ENCODE peak calls at places on chromosomes 12 and 14, in eight cellular contexts. B is neural crest cell, T is fibroblast of villous mesenchyme, R is Panc1, S is H9, U is progenitor cell of endocrine pancreas, J is SK-N-SH, D is HCT116. K is an unnamed sample.

GRCh38 chr14:97401714-97402113 is 604.5 kb downstream of the VRK1 start:
- DNase-seq in D (no peak), S (no peak), J (no peak), U (no peak), B (no peak), R (no peak), T (no peak), K (no peak)

GRCh38 chr12:100566887-100567637 is 6.4 kb upstream of the GAS2L3 start:
- DNase-seq in T (no peak), D (no peak), B (no peak), R (no peak), U (no peak), S (no peak), J (no peak), K (peak; percentile 56)

GRCh38 chr12:89073659-89074058 is 278.6 kb downstream of the DUSP6 start:
- DNase-seq in R (no peak), J (no peak), D (no peak), B (no peak), U (no peak), T (no peak), S (no peak), K (no peak)

GRCh38 chr12:4353785-4354208 is 25.7 kb downstream of the FGF23 start:
- DNase-seq in J (peak; percentile 46), R (no peak), B (no peak), D (no peak), U (no peak), S (peak; percentile 66), T (no peak), K (peak; percentile 29)

GRCh38 chr12:19398376-19399363 is 40.6 kb upstream of the AEBP2 start:
- DNase-seq in R (no peak), S (no peak), J (no peak), B (no peak), U (no peak), D (no peak), T (no peak), K (no peak)

GRCh38 chr12:58034712-58035111 is 93.3 kb downstream of the ATP23 start:
- DNase-seq in R (no peak), T (no peak), B (no peak), S (no peak), D (no peak), J (no peak), U (no peak), K (no peak)

GRCh38 chr14:30291216-30291615 is 267.7 kb upstream of the G2E3 start:
- DNase-seq in U (no peak), T (no peak), B (no peak), D (no peak), J (no peak), R (no peak), S (no peak), K (peak; percentile 33)

GRCh38 chr14:24135584-24135833 is 485 bp upstream of the PSME1 start:
- DNase-seq in D (no peak), J (no peak), U (no peak), R (no peak), S (no peak), B (no peak), T (no peak), K (no peak)

GRCh38 chr12:95083471-95083870 is 10.1 kb upstream of the NR2C1 start:
- DNase-seq in T (no peak), S (no peak), D (no peak), J (no peak), R (no peak), B (no peak), U (no peak), K (peak; percentile 43)

GRCh38 chr12:128727999-128728398 is 95.8 kb downstream of the SLC15A4 start:
- DNase-seq in S (no peak), D (no peak), B (no peak), T (no peak), U (no peak), R (no peak), J (no peak), K (no peak)

GRCh38 chr14:59333668-59334067 is 131.5 kb downstream of the GPR135 start:
- DNase-seq in R (no peak), B (no peak), D (no peak), U (no peak), J (no peak), T (peak; percentile 97), S (no peak), K (peak; percentile 99)

GRCh38 chr14:100708349-100709217 is 18.1 kb upstream of the DLK1 start:
- DNase-seq in U (peak; percentile 58), B (no peak), J (no peak), S (peak; percentile 94), D (peak; percentile 35), R (no peak), T (peak; percentile 94), K (peak; percentile 50)
- TF ChIP-seq CTCF in U (peak; percentile 67), B (no peak), J (no peak), S (peak; percentile 74), D (peak; percentile 58), R (no peak), T (no peak), K (no peak)

GRCh38 chr12:56836317-56836716 is 73.2 kb downstream of the HSD17B6 start:
- DNase-seq in R (no peak), J (no peak), S (no peak), U (no peak), D (no peak), T (peak; percentile 67), B (no peak), K (peak; percentile 53)

GRCh38 chr12:56838602-56839488 is 75.7 kb downstream of the HSD17B6 start:
- DNase-seq in S (no peak), B (no peak), T (peak; percentile 26), J (no peak), D (no peak), U (no peak), R (no peak), K (peak; percentile 38)

GRCh38 chr12:56836800-56837663 is 73.9 kb downstream of the HSD17B6 start:
- DNase-seq in D (no peak), T (peak; percentile 52), J (no peak), R (no peak), S (no peak), U (no peak), B (no peak), K (peak; percentile 74)

GRCh38 chr12:56840922-56841321 is 77.8 kb downstream of the HSD17B6 start:
- DNase-seq in J (no peak), U (no peak), D (no peak), B (no peak), T (peak; percentile 40), S (peak; percentile 54), R (no peak), K (peak; percentile 57)

DNA sequence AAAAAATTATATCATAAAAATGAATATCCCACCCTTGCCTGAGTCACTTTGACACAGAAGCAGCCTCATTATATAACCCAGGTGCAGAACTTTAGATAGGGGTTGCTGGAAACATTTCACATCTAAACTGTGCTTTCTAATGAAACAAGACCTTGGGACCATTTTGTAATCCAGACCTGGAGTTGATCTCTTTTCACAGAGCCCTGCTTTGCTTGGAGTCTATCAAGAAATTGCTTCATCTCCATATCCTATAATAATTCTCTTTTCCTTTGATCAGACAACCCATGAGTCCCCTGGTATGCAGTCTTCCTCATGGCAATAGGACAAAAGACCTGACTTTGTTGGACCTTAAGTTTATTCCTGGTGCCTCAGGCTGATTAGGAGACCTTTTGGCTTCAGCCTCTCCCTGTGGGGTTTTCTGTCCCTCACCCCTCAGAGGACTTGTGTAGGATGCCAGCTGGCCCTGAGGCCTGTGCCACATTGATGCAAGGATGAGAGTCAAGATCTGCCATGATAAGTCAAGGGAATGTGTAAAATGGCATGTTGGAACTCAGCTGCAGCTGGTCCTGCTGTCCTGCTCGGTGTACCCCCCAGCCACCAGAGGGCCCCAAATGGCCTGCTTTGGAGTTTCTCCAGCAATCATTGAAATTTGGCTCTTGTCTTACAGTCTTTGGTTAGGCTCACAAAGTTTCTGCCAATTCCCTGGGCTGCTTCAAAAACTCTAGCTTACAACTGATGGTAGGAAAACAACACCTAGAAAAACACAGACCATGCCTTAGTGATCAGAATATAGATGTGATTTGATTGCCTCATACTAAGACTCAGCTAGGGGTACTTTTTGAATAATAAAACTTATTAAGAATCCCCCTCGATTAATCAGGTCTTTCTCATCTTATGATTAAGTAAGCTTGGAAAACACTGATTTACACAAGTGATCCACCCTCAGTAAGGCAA is 76.6 kb downstream of the HSD17B6 start:
- DNase-seq in D (peak; percentile 48), T (peak; percentile 71), B (peak; percentile 30), J (peak; percentile 23), S (peak; percentile 83), R (peak; percentile 13), U (no peak), K (peak; percentile 64)
- TF ChIP-seq CTCF in D (peak; percentile 79), T (peak; percentile 81), B (peak; percentile 64), J (peak; percentile 45), S (peak; percentile 84), R (peak; percentile 69), U (peak; percentile 60), K (peak; percentile 75)

GRCh38 chr14:79274641-79275366 is 936.5 kb downstream of the DIO2 start:
- DNase-seq in D (no peak), T (no peak), J (no peak), B (no peak), U (no peak), S (no peak), R (no peak), K (no peak)
- TF ChIP-seq CTCF in D (no peak), T (no peak), J (peak; percentile 56), B (peak; percentile 44), U (peak; percentile 30), S (peak; percentile 18), R (no peak), K (peak; percentile 46)

DNA sequence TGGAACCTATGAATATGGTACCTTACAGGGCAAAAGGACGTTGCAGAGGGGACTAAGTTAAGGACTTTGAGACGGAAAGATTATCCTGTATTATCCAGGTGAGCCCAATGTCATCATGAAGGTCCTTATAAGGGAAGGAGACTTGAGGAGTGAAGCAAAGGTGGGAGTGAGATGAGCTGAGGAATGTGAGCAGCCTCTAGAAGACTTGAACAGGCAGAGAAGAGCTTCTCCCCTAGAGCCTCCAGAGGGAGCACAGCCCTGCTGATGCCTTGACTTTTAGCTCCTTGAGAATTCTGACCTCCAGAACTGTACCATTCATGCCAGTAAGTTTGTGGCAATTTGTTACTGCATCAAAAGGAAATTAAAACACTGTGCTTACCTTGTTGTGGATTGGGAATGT is 41.8 kb upstream of the DCD start:
- DNase-seq in S (peak; percentile 79), B (no peak), R (no peak), J (no peak), D (peak; percentile 26), T (no peak), U (no peak), K (peak; percentile 18)
- TF ChIP-seq CTCF in S (peak; percentile 70), B (peak; percentile 32), R (peak; percentile 54), J (no peak), D (peak; percentile 63), T (peak; percentile 30), U (peak; percentile 38), K (peak; percentile 48)

GRCh38 chr12:49369723-49370145 is 2.5 kb downstream of the SPATS2 start:
- DNase-seq in T (peak; percentile 70), J (peak; percentile 44), R (no peak), B (no peak), U (no peak), D (no peak), S (peak; percentile 49), K (peak; percentile 72)
- TF ChIP-seq CTCF in T (peak; percentile 60), J (peak; percentile 48), R (no peak), B (peak; percentile 51), U (peak; percentile 51), D (peak; percentile 52), S (peak; percentile 56), K (peak; percentile 75)